ENCODE peak calls at places on chromosomes 3 and 15, in five cellular contexts. F, R, B, V and E are unnamed samples.

GRCh38 chr3:181561130-181561529 is 150.6 kb upstream of the SOX2 start:
- DNase-seq in B (no peak), F (no peak), R (no peak), V (no peak), E (no peak)

GRCh38 chr3:117486709-117487394 is 777.3 kb downstream of the TUSC7 start:
- DNase-seq in F (no peak), R (no peak), V (no peak), B (no peak), E (no peak)

GRCh38 chr3:46716461-46717441 is 918 bp downstream of the PRSS50 start:
- DNase-seq in F (no peak), V (no peak), R (no peak), B (no peak), E (no peak)

GRCh38 chr15:67843571-67844387 is 3.9 kb upstream of the RNU6-1 start:
- DNase-seq in R (no peak), F (no peak), V (no peak), B (no peak), E (no peak)

GRCh38 chr15:74302821-74303359 is 64.6 kb downstream of the CYP11A1 start:
- DNase-seq in R (no peak), B (no peak), V (no peak), F (peak), E (no peak)

GRCh38 chr3:39467394-39468107 is at the start of gene MOBP:
- DNase-seq in B (no peak), R (no peak), V (no peak), F (no peak), E (no peak)

GRCh38 chr3:147497301-147497700 is 88.1 kb downstream of the ZIC1 start:
- DNase-seq in F (no peak), B (no peak), R (no peak), V (no peak), E (no peak)

GRCh38 chr3:175266993-175267960 is 408.1 kb downstream of the NAALADL2 start:
- DNase-seq in B (no peak), F (peak), R (no peak), V (no peak), E (no peak)

GRCh38 chr15:89406756-89407650 is 72.4 kb upstream of the POLG start:
- DNase-seq in F (no peak), V (no peak), B (no peak), R (no peak), E (no peak)